ENCODE peak calls at places on chromosomes 4 and X, in ten cellular contexts. J, I, O, Q, V, N, S, E, B and R are unnamed samples.
A peak's percentile ranks its signal among the peaks of the same experiment; 100 is the strongest.

GRCh38 chr4:89837385-89837995 is 529 bp upstream of the SNCA start:
- DNase-seq in N (peak; percentile 40), O (peak; percentile 17), I (peak; percentile 34), J (no peak), S (no peak), B (peak; percentile 71), V (peak; percentile 69), Q (peak; percentile 59), E (no peak), R (peak; percentile 90)

GRCh38 chrX:9476810-9477575 is 12.1 kb downstream of the TBL1X start:
- DNase-seq in S (no peak), B (no peak), Q (no peak), E (no peak), N (no peak), V (no peak), J (no peak), O (no peak), I (peak; percentile 39), R (no peak)

GRCh38 chr4:7513731-7514130 is 79.0 kb upstream of the PSAPL1 start:
- DNase-seq in O (peak; percentile 54), B (no peak), N (peak; percentile 39), E (no peak), Q (no peak), J (no peak), V (no peak), S (no peak), I (no peak), R (no peak)

GRCh38 chr4:15936495-15936894 is 2.0 kb downstream of the FGFBP1 start:
- DNase-seq in I (no peak), V (no peak), B (no peak), O (no peak), E (no peak), Q (no peak), J (no peak), S (no peak), N (no peak), R (no peak)

GRCh38 chrX:1597345-1598020 is 6.1 kb downstream of the AKAP17A start:
- DNase-seq in O (no peak), Q (no peak), B (no peak), I (no peak), E (no peak), J (no peak), V (no peak), N (no peak), S (no peak), R (no peak)

GRCh38 chrX:38347136-38347535 is 5.3 kb upstream of the OTC start:
- DNase-seq in S (peak; percentile 65), V (no peak), E (no peak), O (no peak), J (no peak), Q (peak; percentile 6), B (no peak), I (no peak), N (no peak), R (no peak)

GRCh38 chr4:99894998-99895397 is 771 bp upstream of the LAMTOR3 start:
- DNase-seq in B (no peak), J (no peak), V (no peak), Q (no peak), N (no peak), S (no peak), I (no peak), E (no peak), O (no peak), R (no peak)

GRCh38 chrX:108198420-108198819 is 106.8 kb downstream of the ATG4A start:
- DNase-seq in E (no peak), I (no peak), B (no peak), V (no peak), O (no peak), J (no peak), N (no peak), Q (no peak), S (no peak), R (no peak)

GRCh38 chr4:85725727-85726170 is 250.8 kb downstream of the ARHGAP24 start:
- DNase-seq in N (no peak), V (no peak), Q (no peak), J (no peak), B (no peak), I (no peak), O (no peak), S (peak; percentile 50), E (no peak), R (no peak)

GRCh38 chr4:15354790-15355418 is 72.9 kb upstream of the C1QTNF7 start:
- DNase-seq in J (no peak), I (no peak), N (no peak), O (no peak), E (no peak), B (no peak), V (no peak), S (no peak), Q (no peak), R (no peak)

GRCh38 chr4:110361921-110362320 is 114.0 kb upstream of the ENPEP start:
- DNase-seq in V (no peak), J (no peak), E (no peak), O (no peak), Q (no peak), S (no peak), N (peak; percentile 81), B (no peak), I (no peak), R (no peak)

GRCh38 chr4:165922747-165923146 is 49.7 kb downstream of the TLL1 start:
- DNase-seq in B (no peak), S (no peak), N (no peak), I (no peak), Q (no peak), V (no peak), O (no peak), E (no peak), J (no peak), R (no peak)

GRCh38 chrX:3712870-3713224 is 602 bp downstream of the PRKX start:
- DNase-seq in N (no peak), B (no peak), S (peak; percentile 39), V (no peak), J (peak; percentile 17), E (no peak), O (no peak), I (no peak), Q (no peak), R (peak; percentile 1)

GRCh38 chr4:48778431-48779094 is 1.5 kb downstream of the FRYL start:
- DNase-seq in S (no peak), N (peak; percentile 19), E (no peak), Q (no peak), B (no peak), V (no peak), J (no peak), I (no peak), O (peak; percentile 33), R (no peak)

GRCh38 chrX:68666580-68666979 is 19.1 kb downstream of the STARD8 start:
- DNase-seq in Q (no peak), J (no peak), B (no peak), O (no peak), E (no peak), V (no peak), S (peak; percentile 79), N (no peak), I (no peak), R (no peak)

GRCh38 chr4:123444298-123444731 is 47.7 kb downstream of the SPRY1 start:
- DNase-seq in O (peak; percentile 17), B (no peak), Q (peak; percentile 67), S (peak; percentile 62), J (peak; percentile 30), E (no peak), V (no peak), I (no peak), N (no peak), R (peak; percentile 28)

GRCh38 chr4:153513596-153513995 is 47.4 kb downstream of the TMEM131L start:
- DNase-seq in B (no peak), E (no peak), J (no peak), V (no peak), I (no peak), Q (no peak), N (peak; percentile 30), S (no peak), O (no peak), R (no peak)

GRCh38 chr4:176791591-176792347 is 953 bp downstream of the VEGFC start:
- DNase-seq in E (no peak), N (peak; percentile 63), J (no peak), V (peak; percentile 7), I (no peak), Q (peak; percentile 43), S (no peak), B (no peak), O (peak; percentile 39), R (no peak)

GRCh38 chr4:112704991-112705845 is 68.3 kb downstream of the LARP7 start:
- DNase-seq in J (peak; percentile 1), O (peak; percentile 67), I (peak; percentile 24), V (peak; percentile 53), N (peak; percentile 79), B (peak; percentile 23), E (no peak), S (no peak), Q (peak; percentile 50), R (peak; percentile 47)